ENCODE peak calls at places on chromosome 1, in eight cellular contexts. K is endothelial cell; W is HL-60; Y is H7; Q is colonic mucosa; X is activated naive CD8-positive, alpha-beta T cell treated with anti-CD3 and anti-CD28 coated beads for 36 hours; A is C1 segment of cervical spinal cord; B is activated CD8-positive, alpha-beta memory T cell treated with anti-CD3 and anti-CD28 coated beads, Interleukin-2, amount 50 U/mL, for 4 hours. E is an unnamed sample.

GRCh38 chr1:43007377-43008105 is 48.9 kb upstream of the SLC2A1 start:
- DNase-seq in K (peak), W (no peak), Y (peak), Q (no peak), X (no peak), A (no peak), B (no peak), E (no peak)

GRCh38 chr1:187027259-187027658 is 198.5 kb downstream of the PLA2G4A start:
- DNase-seq in K (no peak), W (no peak), Y (no peak), Q (no peak), X (no peak), A (no peak), B (no peak), E (no peak)

GRCh38 chr1:211352985-211353515 is 26.4 kb downstream of the TRAF5 start:
- DNase-seq in K (peak), W (peak), Y (peak), Q (peak), X (peak), A (no peak), B (peak), E (peak)

GRCh38 chr1:10033359-10033845 is 644 bp downstream of the UBE4B start:
- DNase-seq in K (peak), W (peak), Y (peak), Q (peak), X (no peak), A (no peak), B (no peak), E (no peak)

GRCh38 chr1:114269539-114269938 is 115.9 kb upstream of the SYT6 start:
- DNase-seq in K (no peak), W (no peak), Y (no peak), Q (no peak), X (no peak), A (no peak), B (no peak), E (no peak)

GRCh38 chr1:176157995-176158394 is 49.1 kb downstream of the COP1 start:
- DNase-seq in K (no peak), W (no peak), Y (no peak), Q (no peak), X (no peak), A (no peak), B (no peak), E (no peak)

GRCh38 chr1:93437976-93438605 is 9.8 kb upstream of the FNBP1L start:
- DNase-seq in K (no peak), W (no peak), Y (peak), Q (no peak), X (no peak), A (no peak), B (no peak), E (no peak)

GRCh38 chr1:228341814-228342626 is 64.6 kb downstream of the TRIM11 start:
- DNase-seq in K (no peak), W (no peak), Y (no peak), Q (no peak), X (no peak), A (no peak), B (peak), E (no peak)

GRCh38 chr1:245361056-245361455 is 206.3 kb downstream of the KIF26B start:
- DNase-seq in K (no peak), W (no peak), Y (no peak), Q (no peak), X (no peak), A (no peak), B (no peak), E (no peak)

GRCh38 chr1:206021796-206022365 is 1.8 kb downstream of the CTSE start:
- DNase-seq in K (no peak), W (no peak), Y (no peak), Q (no peak), X (no peak), A (no peak), B (no peak), E (no peak)

GRCh38 chr1:218165687-218166088 is 119.4 kb upstream of the RRP15 start:
- DNase-seq in K (no peak), W (no peak), Y (no peak), Q (no peak), X (no peak), A (no peak), B (no peak), E (no peak)